ENCODE peak calls at places on chromosomes 7 and 10, in six cellular contexts. O is kidney epithelial cell; X is stimulated activated CD8-positive, alpha-beta memory T cell treated with anti-CD3 and anti-CD28 coated beads, Interleukin-4, amount 100 ng/mL, for 24 hours; Y is heart left ventricle; E is ELR; V is left colon. T is an unnamed sample.

GRCh38 chr10:102261842-102262241 is 16.5 kb downstream of the GBF1 start:
- DNase-seq in O (no peak), X (no peak), Y (no peak), E (no peak), V (no peak), T (no peak)

GRCh38 chr10:119166111-119166500 is 592 bp upstream of the SFXN4 start:
- DNase-seq in O (no peak), X (no peak), Y (no peak), E (no peak), V (no peak), T (no peak)

GRCh38 chr10:110609592-110609991 is 34.5 kb upstream of the RBM20 start:
- DNase-seq in O (no peak), X (no peak), Y (no peak), E (peak; percentile 28), V (no peak), T (no peak)

GRCh38 chr7:128940494-128941322 is 3.0 kb downstream of the IRF5 start:
- DNase-seq in O (no peak), X (no peak), Y (peak; percentile 85), E (no peak), V (peak; percentile 73), T (no peak)

GRCh38 chr7:92614586-92615237 is 24.5 kb upstream of the FAM133B start:
- DNase-seq in O (no peak), X (no peak), Y (no peak), E (no peak), V (no peak), T (no peak)

GRCh38 chr7:37732880-37733279 is 49.3 kb downstream of the GPR141 start:
- DNase-seq in O (no peak), X (no peak), Y (no peak), E (no peak), V (no peak), T (no peak)

GRCh38 chr10:124403548-124403947 is 15.2 kb downstream of the OAT start:
- DNase-seq in O (peak; percentile 55), X (no peak), Y (no peak), E (peak; percentile 84), V (no peak), T (peak; percentile 25)

GRCh38 chr7:78924581-78924980 is 528.9 kb downstream of the MAGI2 start:
- DNase-seq in O (no peak), X (no peak), Y (no peak), E (peak; percentile 34), V (no peak), T (no peak)

GRCh38 chr7:1563939-1564602 is 5.8 kb downstream of the PSMG3 start:
- DNase-seq in O (no peak), X (no peak), Y (no peak), E (no peak), V (no peak), T (no peak)

GRCh38 chr7:148916186-148916585 is 32.1 kb upstream of the EZH2 start:
- DNase-seq in O (no peak), X (no peak), Y (no peak), E (no peak), V (no peak), T (no peak)